ENCODE peak calls at places on chromosomes 5 and 9, in six cellular contexts. T, Z, B, E, W and U are unnamed samples.

GRCh38 chr5:85453026-85453349 is 1068.3 kb upstream of the EDIL3 start:
- DNase-seq in T (no peak), Z (peak), B (no peak), E (no peak), W (no peak), U (no peak)

GRCh38 chr5:44774279-44774880 is 34.4 kb upstream of the MRPS30 start:
- DNase-seq in T (peak), Z (peak), B (peak), E (peak), W (peak), U (peak)

GRCh38 chr5:17990168-17990567 is 355.9 kb downstream of the TAF11L14 start:
- DNase-seq in T (no peak), Z (no peak), B (no peak), E (no peak), W (no peak), U (no peak)

GRCh38 chr5:140106101-140106500 is 7.8 kb upstream of the PURA start:
- DNase-seq in T (no peak), Z (no peak), B (no peak), E (no peak), W (no peak), U (no peak)

GRCh38 chr5:1110930-1111726 is 735 bp downstream of the SLC12A7 start:
- DNase-seq in T (no peak), Z (peak), B (peak), E (no peak), W (peak), U (peak)

GRCh38 chr5:37840036-37840909 is at the start of gene GDNF:
- DNase-seq in T (no peak), Z (no peak), B (peak), E (no peak), W (peak), U (peak)

GRCh38 chr9:21043841-21044240 is 12.4 kb upstream of the HACD4 start:
- DNase-seq in T (no peak), Z (no peak), B (no peak), E (no peak), W (no peak), U (no peak)

GRCh38 chr5:170302729-170303501 is 5.3 kb upstream of the LCP2 start:
- DNase-seq in T (no peak), Z (peak), B (no peak), E (no peak), W (no peak), U (no peak)

GRCh38 chr5:145775411-145775810 is 59.7 kb downstream of the PRELID2 start:
- DNase-seq in T (no peak), Z (no peak), B (no peak), E (no peak), W (no peak), U (no peak)

GRCh38 chr9:13896922-13897835 is 416.8 kb downstream of the NFIB start:
- DNase-seq in T (no peak), Z (no peak), B (peak), E (no peak), W (no peak), U (no peak)

GRCh38 chr5:127858116-127858784 is 155.1 kb downstream of the CCDC192 start:
- DNase-seq in T (no peak), Z (no peak), B (no peak), E (no peak), W (peak), U (no peak)

GRCh38 chr5:172370648-172371248 is 83.6 kb downstream of the SH3PXD2B start:
- DNase-seq in T (peak), Z (peak), B (peak), E (no peak), W (no peak), U (peak)

GRCh38 chr5:107269678-107270077 is 401.1 kb downstream of the EFNA5 start:
- DNase-seq in T (no peak), Z (no peak), B (no peak), E (no peak), W (no peak), U (no peak)

GRCh38 chr5:167934561-167934971 is 356.9 kb upstream of the WWC1 start:
- DNase-seq in T (no peak), Z (no peak), B (no peak), E (no peak), W (no peak), U (no peak)

GRCh38 chr5:127440831-127441230 is 76.6 kb upstream of the PRRC1 start:
- DNase-seq in T (no peak), Z (no peak), B (no peak), E (no peak), W (no peak), U (no peak)

GRCh38 chr5:31291323-31291854 is 97.9 kb downstream of the CDH6 start:
- DNase-seq in T (no peak), Z (no peak), B (peak), E (no peak), W (peak), U (no peak)

GRCh38 chr9:110575952-110576351 is 3.6 kb downstream of the SVEP1 start:
- DNase-seq in T (no peak), Z (no peak), B (no peak), E (no peak), W (no peak), U (no peak)

GRCh38 chr9:3893519-3893918 is 367.7 kb upstream of the RFX3 start:
- DNase-seq in T (no peak), Z (no peak), B (peak), E (no peak), W (no peak), U (no peak)

GRCh38 chr9:134602547-134603362 is 38.8 kb upstream of the COL5A1 start:
- DNase-seq in T (peak), Z (no peak), B (no peak), E (no peak), W (peak), U (peak)

GRCh38 chr9:116939605-116940004 is 252.5 kb downstream of the TRIM32 start:
- DNase-seq in T (no peak), Z (no peak), B (no peak), E (no peak), W (no peak), U (no peak)

GRCh38 chr5:71839049-71839834 is 120.2 kb downstream of the CARTPT start:
- DNase-seq in T (no peak), Z (no peak), B (no peak), E (no peak), W (peak), U (no peak)

GRCh38 chr5:37696190-37697021 is 143.4 kb downstream of the GDNF start:
- DNase-seq in T (peak), Z (no peak), B (peak), E (peak), W (no peak), U (no peak)

GRCh38 chr5:143364061-143364460 is 39.4 kb downstream of the NR3C1 start:
- DNase-seq in T (no peak), Z (no peak), B (peak), E (no peak), W (no peak), U (no peak)

GRCh38 chr5:39779836-39780235 is 355.1 kb upstream of the DAB2 start:
- DNase-seq in T (no peak), Z (no peak), B (no peak), E (no peak), W (no peak), U (no peak)

GRCh38 chr9:91196103-91196761 is 165.5 kb downstream of the AUH start:
- DNase-seq in T (no peak), Z (no peak), B (no peak), E (no peak), W (no peak), U (no peak)

GRCh38 chr5:4862500-4862899 is 277.6 kb upstream of the ADAMTS16 start:
- DNase-seq in T (peak), Z (peak), B (peak), E (peak), W (peak), U (peak)
- TF ChIP-seq REST in T (no peak), Z (no peak), B (no peak), E (no peak), W (no peak), U (no peak)

GRCh38 chr5:98736753-98737152 is 36.7 kb upstream of the RGMB start:
- DNase-seq in T (no peak), Z (no peak), B (no peak), E (no peak), W (no peak), U (no peak)

GRCh38 chr5:98741926-98742325 is 31.5 kb upstream of the RGMB start:
- DNase-seq in T (no peak), Z (no peak), B (no peak), E (no peak), W (no peak), U (no peak)

GRCh38 chr5:98734646-98735045 is 38.8 kb upstream of the RGMB start:
- DNase-seq in T (no peak), Z (no peak), B (peak), E (no peak), W (no peak), U (no peak)

DNA sequence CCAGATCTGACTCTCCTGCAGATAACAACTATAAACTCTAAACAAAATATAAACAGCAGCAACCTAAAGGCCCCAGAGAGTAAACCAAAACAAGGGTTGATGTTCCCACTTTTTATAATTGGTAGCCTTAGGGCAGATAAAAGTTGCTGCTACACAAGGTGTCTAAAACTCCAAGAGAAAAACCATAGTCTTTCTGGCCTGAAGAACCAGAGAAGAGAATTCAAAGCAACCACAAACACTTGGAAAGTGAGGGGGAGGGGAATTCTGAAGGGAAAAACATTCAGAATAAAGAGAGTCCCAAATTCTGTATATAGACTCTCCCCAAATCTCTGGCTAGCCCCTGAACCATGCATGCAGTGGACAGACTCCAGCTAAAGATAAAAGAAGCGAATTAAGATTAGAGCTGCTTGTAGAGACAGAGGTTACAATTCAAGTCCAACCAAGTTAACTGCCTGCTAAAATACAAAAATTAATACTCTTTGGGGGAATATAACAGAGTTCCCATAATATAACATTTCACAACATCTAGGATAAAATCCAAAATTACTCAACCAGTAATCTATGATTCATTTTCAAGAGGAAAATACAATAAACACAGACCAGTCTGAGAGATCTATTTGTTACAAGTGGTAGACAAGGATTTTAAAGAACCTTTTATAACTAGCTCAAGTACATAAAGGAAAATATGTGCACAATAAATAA is 37.5 kb upstream of the RGMB start:
- DNase-seq in T (no peak), Z (no peak), B (no peak), E (no peak), W (no peak), U (no peak)
- TF ChIP-seq REST in T (no peak), Z (no peak), B (no peak), E (no peak), W (no peak), U (no peak)

DNA sequence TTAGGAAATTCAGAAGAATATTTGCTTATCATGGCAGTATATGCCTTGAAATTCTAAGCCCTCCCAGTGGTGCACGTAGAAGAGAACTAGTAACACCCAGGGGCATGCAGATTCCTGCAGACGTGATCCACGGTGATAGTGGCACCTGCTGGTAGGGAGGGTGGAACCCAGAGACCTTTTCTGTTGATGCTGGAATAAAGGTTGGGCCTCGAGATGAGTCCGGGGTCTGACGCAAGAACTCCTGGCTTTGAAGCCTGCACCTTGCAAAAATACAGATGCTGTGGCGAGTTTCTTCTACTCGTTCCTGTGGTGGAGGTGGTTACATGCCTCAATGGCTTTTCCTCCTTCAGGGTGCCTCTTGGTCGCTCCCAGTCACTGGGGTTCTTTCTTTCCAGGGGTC is 39.5 kb upstream of the PHF2 start:
- DNase-seq in T (no peak), Z (no peak), B (peak), E (no peak), W (no peak), U (no peak)
- TF ChIP-seq REST in T (no peak), Z (no peak), B (no peak), E (no peak), W (no peak), U (no peak)

GRCh38 chr9:136857166-136857565 is 5.0 kb downstream of the MAMDC4 start:
- DNase-seq in T (no peak), Z (no peak), B (no peak), E (no peak), W (no peak), U (no peak)
- TF ChIP-seq REST in T (no peak), Z (no peak), B (no peak), E (no peak), W (no peak), U (no peak)